ENCODE peak calls at places on chromosomes 1 and 21, in nine cellular contexts. W is GM10248; H is T1000; I is heart right ventricle; E is NCI-H345; S is NCI-H774; N is CD8-positive, alpha-beta T cell; C is cardiac muscle cell; J is activated effector memory CD4-positive, alpha-beta T cell treated with anti-CD3 and anti-CD28 coated beads, Interleukin-2, amount 50 U/mL, for 16 hours. A is an unnamed sample.

GRCh38 chr1:221166559-221167318 is 287.5 kb downstream of the HLX start:
- DNase-seq in H (no peak), E (no peak), I (no peak), W (peak; percentile 12), S (no peak), N (no peak), C (no peak), J (no peak), A (no peak)

GRCh38 chr1:113252166-113252565 is 138.1 kb upstream of the MAGI3 start:
- DNase-seq in I (no peak), H (no peak), C (no peak), S (no peak), E (no peak), W (no peak), N (no peak), J (no peak), A (no peak)

GRCh38 chr1:28812669-28813468 is 899 bp downstream of the OPRD1 start:
- DNase-seq in W (no peak), E (peak; percentile 26), I (no peak), S (peak; percentile 63), J (no peak), C (no peak), H (no peak), N (no peak), A (no peak)

GRCh38 chr1:6987940-6988339 is 202.7 kb downstream of the CAMTA1 start:
- DNase-seq in J (no peak), S (no peak), E (no peak), H (no peak), W (no peak), N (no peak), I (no peak), C (no peak), A (no peak)

GRCh38 chr1:204736861-204737260 is 51.3 kb upstream of the LRRN2 start:
- DNase-seq in H (no peak), C (no peak), W (no peak), I (no peak), J (no peak), E (no peak), S (no peak), N (no peak), A (peak; percentile 11)

GRCh38 chr1:156419863-156420208 is 50.8 kb downstream of the RHBG start:
- DNase-seq in W (peak; percentile 68), I (no peak), S (no peak), C (no peak), J (no peak), N (peak; percentile 68), H (no peak), E (no peak), A (no peak)

GRCh38 chr1:235624751-235625192 is 24.8 kb downstream of the GNG4 start:
- DNase-seq in E (no peak), N (no peak), H (no peak), S (no peak), W (no peak), I (no peak), C (no peak), J (no peak), A (no peak)

GRCh38 chr1:240322943-240323342 is 231.3 kb downstream of the FMN2 start:
- DNase-seq in N (no peak), C (no peak), H (no peak), I (no peak), J (no peak), E (no peak), S (no peak), W (no peak), A (no peak)

GRCh38 chr1:12613180-12613579 is 4.8 kb downstream of the DHRS3 start:
- DNase-seq in N (no peak), S (no peak), W (no peak), I (no peak), E (no peak), C (no peak), H (no peak), J (no peak), A (no peak)

GRCh38 chr1:85088408-85088784 is 40.1 kb upstream of the MCOLN3 start:
- DNase-seq in N (no peak), C (no peak), S (no peak), E (no peak), W (no peak), I (no peak), H (no peak), J (no peak), A (no peak)

GRCh38 chr1:32159189-32159588 is 20.3 kb upstream of the TXLNA start:
- DNase-seq in C (no peak), I (no peak), N (no peak), E (no peak), J (no peak), H (no peak), W (peak; percentile 61), S (no peak), A (no peak)

GRCh38 chr1:238364214-238364892 is 473.6 kb upstream of the ZP4 start:
- DNase-seq in S (no peak), N (no peak), E (no peak), J (no peak), C (no peak), I (no peak), H (no peak), W (no peak), A (no peak)

GRCh38 chr1:176691251-176692228 is 228.6 kb downstream of the PAPPA2 start:
- DNase-seq in E (peak; percentile 70), I (no peak), H (no peak), W (peak; percentile 40), N (no peak), S (peak; percentile 77), C (peak; percentile 90), J (no peak), A (peak; percentile 25)

GRCh38 chr1:185280589-185280988 is 36.5 kb downstream of the IVNS1ABP start:
- DNase-seq in E (no peak), C (no peak), N (no peak), H (no peak), S (no peak), W (no peak), J (no peak), I (no peak), A (no peak)

GRCh38 chr1:19045898-19046889 is 89.7 kb upstream of the IFFO2 start:
- DNase-seq in C (no peak), I (no peak), N (no peak), S (no peak), W (no peak), H (no peak), E (no peak), J (peak; percentile 55), A (no peak)

GRCh38 chr1:161082996-161083742 is 6.2 kb downstream of the NECTIN4 start:
- DNase-seq in J (no peak), I (peak; percentile 69), S (no peak), C (no peak), N (no peak), H (peak; percentile 73), E (no peak), W (no peak), A (no peak)

GRCh38 chr21:39630191-39630591 is 17.5 kb downstream of the B3GALT5 start:
- DNase-seq in H (no peak), S (no peak), J (no peak), I (no peak), E (no peak), W (no peak), N (no peak), C (no peak), A (no peak)

GRCh38 chr21:43333301-43334062 is 93.4 kb downstream of the SIK1 start:
- DNase-seq in W (no peak), N (no peak), J (no peak), C (peak; percentile 79), S (no peak), I (peak; percentile 31), E (peak; percentile 39), H (peak; percentile 78), A (no peak)

GRCh38 chr1:1397839-1398523 is 1.2 kb downstream of the CCNL2 start:
- DNase-seq in E (no peak), S (no peak), N (no peak), C (no peak), I (no peak), H (peak; percentile 11), W (no peak), J (no peak), A (no peak)

GRCh38 chr1:95304803-95305202 is 70.8 kb downstream of the RWDD3 start:
- DNase-seq in S (no peak), J (no peak), H (no peak), I (no peak), W (no peak), N (no peak), E (no peak), C (no peak), A (no peak)

GRCh38 chr21:46362946-46363345 is 39.0 kb downstream of the PCNT start:
- DNase-seq in J (no peak), C (no peak), E (no peak), H (no peak), I (no peak), S (no peak), N (no peak), W (no peak), A (no peak)

GRCh38 chr1:78840447-78841251 is 165.9 kb downstream of the ADGRL4 start:
- DNase-seq in C (peak; percentile 42), E (peak; percentile 81), H (peak; percentile 23), I (no peak), N (no peak), S (no peak), J (no peak), W (no peak), A (no peak)

GRCh38 chr1:108503062-108503740 is 53.1 kb downstream of the NBPF6 start:
- DNase-seq in H (peak; percentile 16), C (peak; percentile 41), J (no peak), N (no peak), S (no peak), E (no peak), W (no peak), I (no peak), A (no peak)

GRCh38 chr1:40922969-40923368 is 56.5 kb upstream of the CTPS1 start:
- DNase-seq in J (peak; percentile 0), N (no peak), S (no peak), C (peak; percentile 13), H (no peak), I (no peak), E (no peak), W (no peak), A (no peak)

GRCh38 chr1:159937014-159937750 is 8.2 kb downstream of the IGSF9 start:
- DNase-seq in W (peak; percentile 45), N (no peak), J (no peak), C (no peak), H (no peak), I (no peak), S (no peak), E (peak; percentile 16), A (peak; percentile 28)